ENCODE peak calls at places on chromosomes 7 and 10, in four cellular contexts. One of them, this sample, is unnamed. For H3K4me1, the result is how much of the 10 kb centered on the place peaks cover.

GRCh38 chr10:23095966-23096813 is 811 bp downstream of the MSRB2 start:
- DNase-seq in stomach: peak
- DNase-seq in tibial nerve: peak
- DNase-seq in left ventricle myocardium inferior: peak
- DNase-seq in this sample: peak

GRCh38 chr7:73999664-74000420 is 28.1 kb upstream of the ELN start:
- DNase-seq in stomach: peak
- DNase-seq in tibial nerve: peak
- DNase-seq in left ventricle myocardium inferior: no peak
- DNase-seq in this sample: no peak

GRCh38 chr10:67664936-67665335 is 31.1 kb downstream of the CTNNA3 start:
- DNase-seq in stomach: no peak
- DNase-seq in tibial nerve: no peak
- DNase-seq in left ventricle myocardium inferior: no peak
- DNase-seq in this sample: no peak

GRCh38 chr10:43077421-43078171 is 727 bp downstream of the RET start:
- DNase-seq in stomach: no peak
- DNase-seq in tibial nerve: no peak
- DNase-seq in left ventricle myocardium inferior: no peak
- DNase-seq in this sample: peak

GRCh38 chr10:98318861-98319260 is 50.9 kb upstream of the LOXL4 start:
- DNase-seq in stomach: no peak
- DNase-seq in tibial nerve: no peak
- DNase-seq in left ventricle myocardium inferior: no peak
- DNase-seq in this sample: no peak

GRCh38 chr10:71220689-71221540 is 8.5 kb downstream of the UNC5B start:
- DNase-seq in stomach: no peak
- DNase-seq in tibial nerve: no peak
- DNase-seq in left ventricle myocardium inferior: no peak
- DNase-seq in this sample: peak

GRCh38 chr10:43292745-43293676 is 26.1 kb upstream of the RASGEF1A start:
- DNase-seq in stomach: peak
- DNase-seq in tibial nerve: peak
- DNase-seq in left ventricle myocardium inferior: no peak
- DNase-seq in this sample: peak

GRCh38 chr7:95011156-95011928 is 103.9 kb downstream of the PPP1R9A start:
- DNase-seq in stomach: no peak
- DNase-seq in tibial nerve: no peak
- DNase-seq in left ventricle myocardium inferior: no peak
- DNase-seq in this sample: no peak

GRCh38 chr7:22772885-22773284 is 45.9 kb downstream of the IL6 start:
- DNase-seq in stomach: no peak
- DNase-seq in tibial nerve: no peak
- DNase-seq in left ventricle myocardium inferior: no peak
- DNase-seq in this sample: no peak

GRCh38 chr7:93117852-93118530 is at the start of gene SAMD9:
- DNase-seq in stomach: peak
- DNase-seq in tibial nerve: peak
- DNase-seq in left ventricle myocardium inferior: no peak
- DNase-seq in this sample: no peak

GRCh38 chr10:80860719-80861118 is 323.0 kb downstream of the SH2D4B start:
- DNase-seq in stomach: no peak
- DNase-seq in tibial nerve: no peak
- DNase-seq in left ventricle myocardium inferior: no peak
- DNase-seq in this sample: no peak

GRCh38 chr10:73551515-73551914 is 39.6 kb downstream of the USP54 start:
- DNase-seq in stomach: no peak
- DNase-seq in tibial nerve: no peak
- DNase-seq in left ventricle myocardium inferior: no peak
- DNase-seq in this sample: no peak

GRCh38 chr10:56329961-56330360 is 31.1 kb downstream of the ZWINT start:
- DNase-seq in stomach: no peak
- DNase-seq in tibial nerve: no peak
- DNase-seq in left ventricle myocardium inferior: no peak
- DNase-seq in this sample: no peak

GRCh38 chr7:77657427-77658331 is 38.6 kb upstream of the RSBN1L start:
- DNase-seq in stomach: no peak
- DNase-seq in tibial nerve: peak
- DNase-seq in left ventricle myocardium inferior: no peak
- DNase-seq in this sample: no peak

GRCh38 chr10:130003787-130004613 is 39.9 kb upstream of the EBF3 start:
- DNase-seq in stomach: no peak
- DNase-seq in tibial nerve: no peak
- DNase-seq in left ventricle myocardium inferior: no peak
- DNase-seq in this sample: no peak

GRCh38 chr10:48602401-48603135 is 2.3 kb downstream of the ARHGAP22 start:
- DNase-seq in stomach: no peak
- DNase-seq in tibial nerve: no peak
- DNase-seq in left ventricle myocardium inferior: no peak
- DNase-seq in this sample: no peak

GRCh38 chr10:97762816-97763215 is 9.0 kb downstream of the SFRP5 start:
- DNase-seq in stomach: no peak
- DNase-seq in tibial nerve: no peak
- DNase-seq in left ventricle myocardium inferior: peak
- DNase-seq in this sample: peak

GRCh38 chr10:17115683-17116082 is 13.9 kb downstream of the CUBN start:
- DNase-seq in stomach: no peak
- DNase-seq in tibial nerve: no peak
- DNase-seq in left ventricle myocardium inferior: no peak
- DNase-seq in this sample: no peak

GRCh38 chr7:144908943-144909556 is 73.2 kb upstream of the TPK1 start:
- DNase-seq in stomach: no peak
- DNase-seq in tibial nerve: no peak
- DNase-seq in left ventricle myocardium inferior: no peak
- DNase-seq in this sample: peak

GRCh38 chr10:96719850-96720421 is 378 bp downstream of the PIK3AP1 start:
- DNase-seq in stomach: peak
- DNase-seq in tibial nerve: peak
- DNase-seq in left ventricle myocardium inferior: peak
- DNase-seq in this sample: peak

GRCh38 chr10:13146383-13146782 is 15.0 kb upstream of the MCM10 start:
- DNase-seq in stomach: no peak
- DNase-seq in tibial nerve: no peak
- DNase-seq in left ventricle myocardium inferior: no peak
- DNase-seq in this sample: no peak

DNA sequence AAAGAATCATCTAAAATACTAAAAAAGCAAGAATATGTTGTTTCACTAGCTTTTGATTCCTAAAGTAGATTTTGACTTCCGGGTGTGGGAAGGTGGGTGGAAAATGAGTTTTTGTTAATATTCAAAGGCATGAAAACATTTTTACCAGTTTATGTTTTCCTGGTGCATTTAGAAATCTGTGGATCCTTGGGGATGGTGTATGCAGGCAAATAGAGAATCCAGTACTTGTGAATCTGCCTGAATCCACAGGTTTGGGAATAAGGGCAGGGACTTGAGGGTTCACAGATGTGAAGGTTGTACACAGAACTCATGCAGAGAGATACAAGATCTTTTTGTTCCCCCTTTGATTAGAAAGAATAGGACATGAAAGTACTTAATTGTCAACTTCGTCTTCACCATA is 22.4 kb downstream of the AUTS2 start:
- DNase-seq in stomach: no peak
- DNase-seq in tibial nerve: no peak
- DNase-seq in left ventricle myocardium inferior: no peak
- DNase-seq in this sample: no peak
- H3K4me1 ChIP-seq in stomach: under half
- H3K4me1 ChIP-seq in tibial nerve: under half
- H3K4me1 ChIP-seq in left ventricle myocardium inferior: under half
- H3K4me1 ChIP-seq in this sample: under half

DNA sequence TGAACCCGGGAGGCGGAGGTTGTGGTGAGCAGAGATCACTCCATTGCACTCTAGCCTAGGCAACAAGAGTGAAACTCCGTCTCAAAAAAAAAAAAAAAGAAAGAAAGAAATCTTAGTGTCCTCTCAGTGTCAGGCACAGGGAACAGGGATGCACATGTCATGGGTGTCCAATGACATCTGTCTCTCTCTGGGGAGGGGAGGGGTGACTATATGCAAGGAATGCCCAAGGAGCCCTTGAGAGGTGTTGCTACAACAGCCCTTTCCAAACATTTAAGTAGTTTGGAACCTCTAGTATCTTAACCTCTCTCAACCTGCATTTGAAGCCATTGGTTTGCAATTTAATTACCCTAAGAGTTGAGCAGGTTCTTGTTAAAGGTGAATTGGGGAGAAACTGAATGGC is 28.9 kb downstream of the PDLIM1 start:
- DNase-seq in stomach: no peak
- DNase-seq in tibial nerve: no peak
- DNase-seq in left ventricle myocardium inferior: no peak
- DNase-seq in this sample: no peak
- H3K4me1 ChIP-seq in stomach: under half
- H3K4me1 ChIP-seq in tibial nerve: under half
- H3K4me1 ChIP-seq in left ventricle myocardium inferior: half or more
- H3K4me1 ChIP-seq in this sample: under half

GRCh38 chr10:132921818-132922807 is 20.3 kb downstream of the CFAP46 start:
- DNase-seq in stomach: no peak
- DNase-seq in tibial nerve: no peak
- DNase-seq in left ventricle myocardium inferior: no peak
- DNase-seq in this sample: no peak
- H3K4me1 ChIP-seq in stomach: under half
- H3K4me1 ChIP-seq in tibial nerve: under half
- H3K4me1 ChIP-seq in left ventricle myocardium inferior: under half
- H3K4me1 ChIP-seq in this sample: under half

DNA sequence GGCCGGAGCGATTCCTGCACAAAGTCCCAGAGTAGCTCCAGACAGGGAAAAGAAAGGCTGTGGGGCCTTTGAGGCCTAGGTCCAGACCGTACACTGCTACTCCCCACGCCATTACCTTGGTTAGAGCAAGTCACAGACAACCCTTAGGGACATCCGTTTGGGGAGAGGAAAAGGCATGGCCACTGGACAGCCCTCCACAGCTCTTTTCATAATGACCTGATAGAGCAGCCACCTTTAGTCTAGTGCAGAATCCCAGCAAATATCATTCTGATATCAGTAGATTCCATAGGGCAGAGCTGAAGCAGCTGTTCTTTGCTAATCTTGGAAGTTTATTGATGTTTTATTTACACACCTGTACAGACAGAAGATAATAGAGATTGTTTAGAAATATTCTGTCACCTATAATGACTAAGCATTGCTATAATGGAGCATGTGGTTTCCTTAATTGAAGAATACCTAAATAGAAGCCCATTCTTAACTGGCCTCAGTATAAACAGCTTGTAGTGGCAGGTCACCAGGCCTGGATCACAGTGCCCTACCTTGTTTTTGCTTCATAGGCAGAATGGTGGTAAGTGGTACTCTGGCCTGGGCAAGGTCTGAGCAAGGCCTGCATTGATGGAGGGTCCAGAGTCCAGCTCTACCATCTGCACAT is 27.9 kb downstream of the OGDH start:
- DNase-seq in stomach: peak
- DNase-seq in tibial nerve: no peak
- DNase-seq in left ventricle myocardium inferior: no peak
- DNase-seq in this sample: no peak
- H3K4me1 ChIP-seq in stomach: half or more
- H3K4me1 ChIP-seq in tibial nerve: under half
- H3K4me1 ChIP-seq in left ventricle myocardium inferior: half or more
- H3K4me1 ChIP-seq in this sample: under half

GRCh38 chr10:62652114-62652513 is 152.4 kb upstream of the ADO start:
- DNase-seq in stomach: no peak
- DNase-seq in tibial nerve: no peak
- DNase-seq in left ventricle myocardium inferior: no peak
- DNase-seq in this sample: no peak
- H3K4me1 ChIP-seq in stomach: under half
- H3K4me1 ChIP-seq in tibial nerve: under half
- H3K4me1 ChIP-seq in left ventricle myocardium inferior: under half
- H3K4me1 ChIP-seq in this sample: under half

GRCh38 chr10:95281206-95281605 is 9.6 kb downstream of the PDLIM1 start:
- DNase-seq in stomach: no peak
- DNase-seq in tibial nerve: no peak
- DNase-seq in left ventricle myocardium inferior: no peak
- DNase-seq in this sample: no peak
- H3K4me1 ChIP-seq in stomach: half or more
- H3K4me1 ChIP-seq in tibial nerve: under half
- H3K4me1 ChIP-seq in left ventricle myocardium inferior: half or more
- H3K4me1 ChIP-seq in this sample: under half

DNA sequence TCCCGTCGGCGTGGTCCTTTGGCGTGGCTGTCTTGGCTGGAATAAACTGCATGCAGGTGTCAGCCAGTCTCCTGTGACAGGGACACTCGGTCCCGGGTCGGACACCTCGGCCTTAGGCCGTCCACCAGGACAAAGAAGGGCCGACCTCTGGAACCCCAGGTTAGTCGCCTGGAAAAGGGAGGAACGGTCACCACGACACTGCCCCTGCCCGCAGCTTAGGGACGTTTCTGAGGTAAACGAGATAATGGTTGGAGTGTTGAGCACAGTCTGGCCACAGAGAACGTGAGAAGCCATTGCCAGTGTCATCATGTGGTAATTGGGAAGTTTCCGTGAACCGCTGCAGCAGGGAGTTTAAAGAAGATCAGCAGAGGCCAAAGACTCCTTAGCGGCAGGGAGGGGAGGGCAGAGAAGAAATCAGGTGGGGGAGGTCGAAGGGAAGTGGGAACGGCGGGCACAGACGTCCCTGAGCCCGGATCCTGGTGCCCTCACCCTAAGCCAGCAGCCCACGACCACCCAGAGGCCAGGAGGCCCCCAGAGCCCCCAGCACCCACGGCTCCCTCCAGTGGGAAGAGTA is 73.5 kb upstream of the FAM20C start:
- DNase-seq in stomach: no peak
- DNase-seq in tibial nerve: no peak
- DNase-seq in left ventricle myocardium inferior: peak
- DNase-seq in this sample: no peak
- H3K4me1 ChIP-seq in stomach: half or more
- H3K4me1 ChIP-seq in tibial nerve: under half
- H3K4me1 ChIP-seq in left ventricle myocardium inferior: under half
- H3K4me1 ChIP-seq in this sample: under half

DNA sequence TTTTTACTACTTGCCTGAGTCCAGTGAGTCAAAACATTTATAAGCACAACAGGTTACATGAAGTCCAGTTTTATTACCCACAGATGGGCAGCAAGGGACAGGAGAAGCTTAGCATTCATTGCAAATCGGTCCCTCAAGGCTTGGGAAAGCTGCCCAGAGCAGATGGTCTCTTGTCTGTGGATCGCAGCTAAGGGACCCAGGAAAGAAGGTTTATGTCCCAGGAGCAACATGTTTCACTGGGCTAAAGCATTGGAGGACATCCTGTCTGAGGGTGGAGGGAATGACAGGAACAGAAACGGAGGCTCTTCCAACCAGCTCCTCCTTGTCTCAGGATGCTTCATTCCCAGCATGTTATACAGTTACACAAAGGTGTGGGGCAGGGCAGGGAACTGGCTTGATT is 39.3 kb downstream of the TRIM24 start:
- DNase-seq in stomach: no peak
- DNase-seq in tibial nerve: no peak
- DNase-seq in left ventricle myocardium inferior: no peak
- DNase-seq in this sample: no peak
- H3K4me1 ChIP-seq in stomach: under half
- H3K4me1 ChIP-seq in tibial nerve: under half
- H3K4me1 ChIP-seq in left ventricle myocardium inferior: under half
- H3K4me1 ChIP-seq in this sample: under half

This sample was measured in endodermal cell.